ENCODE peak calls at places on chromosomes 13 and 19, in seven cellular contexts. W, M, R, Z, H, A and D are unnamed samples.

GRCh38 chr13:75469087-75469486 is 12.9 kb downstream of the TBC1D4 start:
- DNase-seq in M (no peak), W (no peak), H (no peak), R (no peak), Z (no peak), A (no peak), D (no peak)

GRCh38 chr19:38904463-38905185 is 4.9 kb downstream of the NFKBIB start:
- DNase-seq in A (no peak), M (no peak), W (no peak), Z (no peak), H (no peak), R (no peak), D (no peak)

GRCh38 chr19:50792246-50792851 is 2.1 kb downstream of the ACP4 start:
- DNase-seq in A (no peak), Z (no peak), M (no peak), R (no peak), H (no peak), W (no peak), D (no peak)

GRCh38 chr19:17889609-17890214 is 18.0 kb downstream of the SLC5A5 start:
- DNase-seq in M (no peak), W (peak), Z (peak), R (no peak), H (no peak), A (no peak), D (no peak)

GRCh38 chr13:101590479-101590878 is 138.0 kb downstream of the ITGBL1 start:
- DNase-seq in M (no peak), H (no peak), R (no peak), Z (no peak), A (no peak), W (no peak), D (no peak)

GRCh38 chr19:39351537-39352037 is 9.4 kb downstream of the SAMD4B start:
- DNase-seq in A (no peak), M (no peak), W (no peak), R (no peak), H (no peak), Z (no peak), D (no peak)

GRCh38 chr19:36950335-36951119 is 34.4 kb downstream of the ZNF568 start:
- DNase-seq in M (no peak), H (no peak), R (no peak), W (no peak), Z (no peak), A (no peak), D (no peak)

GRCh38 chr19:44694184-44694579 is 4.8 kb upstream of the CEACAM16 start:
- DNase-seq in H (no peak), A (no peak), R (no peak), Z (no peak), M (no peak), W (no peak), D (no peak)

GRCh38 chr19:47109541-47110375 is 3.8 kb downstream of the ZC3H4 start:
- DNase-seq in R (no peak), H (no peak), W (no peak), A (no peak), M (peak), Z (peak), D (no peak)

GRCh38 chr13:94311893-94312292 is 167.6 kb downstream of the DCT start:
- DNase-seq in R (no peak), H (no peak), A (no peak), Z (no peak), M (no peak), W (no peak), D (no peak)

GRCh38 chr19:40614595-40615411 is 13.6 kb downstream of the LTBP4 start:
- DNase-seq in W (peak), H (peak), Z (peak), R (no peak), A (no peak), M (peak), D (no peak)

GRCh38 chr13:34931572-34931971 is 10.5 kb upstream of the NBEA start:
- DNase-seq in A (no peak), M (no peak), R (no peak), W (no peak), H (no peak), Z (peak), D (no peak)

GRCh38 chr13:41991936-41992335 is 31.0 kb upstream of the VWA8 start:
- DNase-seq in A (no peak), R (no peak), Z (no peak), H (no peak), M (no peak), W (no peak), D (no peak)